ENCODE peak calls at places on chromosomes 11 and 22, in ten cellular contexts. C is Peyer's patch, V is gastrocnemius medialis, Q is cardiac muscle cell, R is PC-3, D is lower leg skin, W is fibroblast of mammary gland, P is endothelial cell, O is suprapubic skin, N is uterus. A is an unnamed sample.

GRCh38 chr22:42286205-42286604 is 15.8 kb upstream of the TCF20 start:
- DNase-seq in C (peak), Q (no peak), N (no peak), O (no peak), V (no peak), P (no peak), W (no peak), D (no peak), R (no peak), A (no peak)

GRCh38 chr22:46012881-46013281 is 35.9 kb upstream of the WNT7B start:
- DNase-seq in W (no peak), D (peak), P (no peak), Q (no peak), R (no peak), N (no peak), C (no peak), O (peak), V (no peak), A (no peak)

GRCh38 chr11:93537022-93537421 is 6.2 kb downstream of the SMCO4 start:
- DNase-seq in Q (no peak), O (no peak), W (no peak), V (peak), D (no peak), P (no peak), C (no peak), R (no peak), N (peak), A (no peak)

GRCh38 chr11:16986434-16987204 is 27.6 kb downstream of the PLEKHA7 start:
- DNase-seq in C (peak), Q (no peak), V (no peak), W (no peak), R (peak), O (no peak), P (no peak), N (peak), D (no peak), A (no peak)

GRCh38 chr22:42432020-42432596 is at the start of gene NFAM1:
- DNase-seq in D (no peak), V (peak), W (no peak), N (no peak), P (no peak), R (no peak), C (peak), O (no peak), Q (no peak), A (no peak)

GRCh38 chr11:126109941-126110731 is 47.5 kb upstream of the CDON start:
- DNase-seq in D (no peak), Q (no peak), W (peak), O (no peak), C (no peak), P (no peak), N (no peak), V (no peak), R (peak), A (no peak)

GRCh38 chr11:86938900-86939880 is 16.0 kb downstream of the FZD4 start:
- DNase-seq in N (no peak), R (peak), D (no peak), V (no peak), C (no peak), Q (peak), P (peak), O (no peak), W (peak), A (no peak)

GRCh38 chr11:48354013-48354412 is 12.3 kb downstream of the OR4C5 start:
- DNase-seq in D (no peak), C (no peak), Q (no peak), V (no peak), N (no peak), O (no peak), W (no peak), R (no peak), P (no peak), A (no peak)

GRCh38 chr11:3609416-3610265 is 32.2 kb downstream of the ART5 start:
- DNase-seq in R (peak), D (peak), C (no peak), O (no peak), V (no peak), P (peak), N (no peak), Q (peak), W (peak), A (no peak)

GRCh38 chr11:75158241-75158640 is 7.3 kb downstream of the SLCO2B1 start:
- DNase-seq in C (no peak), P (no peak), W (no peak), D (no peak), Q (no peak), O (no peak), N (no peak), V (no peak), R (no peak), A (no peak)

GRCh38 chr11:124879999-124880611 is 14.9 kb downstream of the ROBO3 start:
- DNase-seq in Q (no peak), R (no peak), D (peak), C (no peak), V (no peak), N (no peak), W (no peak), P (no peak), O (peak), A (no peak)

GRCh38 chr11:88704505-88704904 is 361.3 kb downstream of the GRM5 start:
- DNase-seq in V (no peak), R (peak), W (peak), Q (peak), D (no peak), N (no peak), C (no peak), P (no peak), O (no peak), A (no peak)

GRCh38 chr11:76805206-76805913 is 22.2 kb downstream of the TSKU start:
- DNase-seq in W (peak), N (no peak), C (no peak), D (no peak), O (peak), R (no peak), Q (no peak), P (no peak), V (no peak), A (no peak)

GRCh38 chr11:77107950-77108349 is 5.3 kb downstream of the OMP start:
- DNase-seq in O (no peak), P (no peak), Q (no peak), C (peak), W (peak), R (peak), N (peak), V (no peak), D (no peak), A (no peak)

GRCh38 chr22:25334091-25334490 is 114.7 kb downstream of the CRYBB2 start:
- DNase-seq in R (peak), V (no peak), W (peak), P (peak), N (no peak), D (no peak), Q (peak), C (peak), O (no peak), A (peak)

GRCh38 chr22:43789452-43789851 is 22.7 kb downstream of the EFCAB6 start:
- DNase-seq in V (no peak), D (no peak), W (peak), Q (no peak), R (peak), C (no peak), O (no peak), P (no peak), N (peak), A (no peak)

GRCh38 chr11:34002420-34002819 is 49.1 kb upstream of the CAPRIN1 start:
- DNase-seq in R (peak), W (no peak), P (no peak), C (no peak), N (no peak), D (no peak), O (no peak), V (no peak), Q (no peak), A (no peak)

GRCh38 chr11:65134240-65134951 is at the start of gene SYVN1:
- DNase-seq in C (peak), N (peak), D (peak), Q (peak), V (peak), R (peak), O (peak), P (peak), W (peak), A (peak)
- TF ChIP-seq CTCF in C (no peak), N (peak), D (no peak), Q (no peak), V (no peak), R (no peak), O (no peak), P (no peak), W (no peak), A (no peak)

DNA sequence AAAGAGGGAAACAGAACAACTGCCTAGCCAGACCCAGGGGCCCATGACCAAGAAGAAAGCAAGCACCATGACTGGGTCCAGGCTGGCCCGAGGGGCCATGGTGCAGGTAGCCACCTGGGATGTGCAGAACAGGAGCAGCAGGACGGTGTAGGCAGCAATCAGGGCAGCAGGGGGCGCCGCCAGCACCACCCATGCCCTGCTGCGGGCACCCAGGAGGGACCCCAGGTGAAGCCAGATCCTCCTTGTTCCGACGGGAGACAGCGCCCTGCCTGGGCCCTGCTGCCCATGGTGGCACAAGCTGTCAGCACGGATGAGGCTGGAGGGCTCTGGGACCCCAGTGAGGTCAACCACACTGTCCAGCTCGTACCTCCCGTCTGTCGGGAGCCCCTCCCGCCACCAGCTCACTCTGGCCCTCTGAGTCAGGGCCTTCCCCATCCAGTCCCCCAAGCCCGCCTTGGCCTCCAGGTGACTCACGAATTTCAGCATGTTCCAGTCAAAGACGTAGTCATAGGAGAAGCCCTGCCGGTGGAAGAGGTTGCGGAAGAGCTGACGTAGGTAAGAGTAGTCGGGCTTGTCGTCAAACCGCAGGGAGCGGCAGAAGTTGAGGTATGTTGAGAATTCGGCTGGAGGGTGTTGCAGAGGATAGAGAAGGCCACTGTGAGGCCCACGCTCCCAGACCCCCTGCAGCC is 18.8 kb downstream of the CSNK1E start:
- DNase-seq in R (peak), D (no peak), C (no peak), V (no peak), W (peak), Q (no peak), N (no peak), P (no peak), O (no peak), A (peak)
- TF ChIP-seq CTCF in R (peak), D (no peak), C (peak), V (no peak), W (peak), Q (peak), N (no peak), P (peak), O (peak), A (peak)

DNA sequence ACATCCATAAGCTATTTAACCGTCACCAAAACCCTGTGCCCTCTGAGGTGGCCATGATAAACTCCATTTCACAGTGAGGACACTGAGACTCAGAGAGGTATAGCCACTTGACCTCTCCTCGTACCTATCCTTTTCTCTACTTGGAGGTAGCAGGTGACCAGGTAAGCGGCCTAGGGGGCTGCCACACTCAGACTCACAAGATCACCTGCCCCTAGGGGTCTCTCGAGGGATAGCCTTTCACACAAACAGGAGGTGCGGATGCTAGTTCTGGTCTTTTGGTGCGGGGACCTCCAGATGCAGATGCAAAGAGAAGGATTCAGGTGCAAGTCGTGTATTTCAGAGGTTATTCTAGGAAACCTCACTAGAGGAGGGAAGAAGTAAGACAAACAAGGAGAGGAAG is 14.6 kb downstream of the MS4A18 start:
- DNase-seq in O (no peak), R (no peak), P (no peak), C (no peak), V (no peak), N (no peak), Q (no peak), D (no peak), W (no peak), A (no peak)
- TF ChIP-seq CTCF in O (no peak), R (no peak), P (peak), C (no peak), V (no peak), N (no peak), Q (no peak), D (no peak), W (no peak), A (peak)

DNA sequence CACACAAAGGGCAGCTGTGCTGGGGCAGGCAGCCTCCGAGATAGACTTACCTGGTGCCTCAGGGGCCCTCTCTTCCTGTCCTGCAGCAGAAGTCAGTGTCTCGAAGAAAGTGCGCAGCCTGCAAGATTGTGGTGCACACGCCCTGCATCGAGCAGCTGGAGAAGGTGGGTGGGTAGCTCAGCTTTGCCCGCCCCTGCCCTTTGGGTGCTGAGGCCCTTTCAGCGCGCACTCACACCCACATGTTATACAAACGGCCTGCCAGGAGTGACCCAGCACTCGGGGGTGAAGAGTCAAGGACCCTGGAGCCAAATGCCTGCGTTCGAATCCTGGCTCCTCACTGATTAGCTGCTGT is 13.6 kb upstream of the MDK start:
- DNase-seq in R (no peak), P (no peak), C (no peak), N (no peak), W (no peak), Q (no peak), O (no peak), D (no peak), V (no peak), A (no peak)
- TF ChIP-seq CTCF in R (peak), P (no peak), C (no peak), N (no peak), W (no peak), Q (no peak), O (no peak), D (no peak), V (no peak), A (no peak)

GRCh38 chr11:120179071-120179672 is 31.7 kb upstream of the OAF start:
- DNase-seq in P (no peak), N (peak), C (no peak), R (no peak), O (peak), V (no peak), D (peak), W (peak), Q (no peak), A (no peak)

GRCh38 chr11:120182790-120183491 is 27.9 kb upstream of the OAF start:
- DNase-seq in P (peak), W (peak), O (peak), C (no peak), R (peak), N (peak), V (no peak), D (peak), Q (peak), A (peak)

GRCh38 chr11:120181446-120181992 is 29.3 kb upstream of the OAF start:
- DNase-seq in Q (no peak), R (no peak), P (no peak), C (no peak), D (peak), V (no peak), O (peak), W (no peak), N (peak), A (no peak)

GRCh38 chr11:120182357-120182756 is 28.5 kb upstream of the OAF start:
- DNase-seq in Q (no peak), D (peak), R (no peak), P (no peak), O (peak), W (no peak), N (no peak), V (no peak), C (no peak), A (peak)

GRCh38 chr11:120180571-120181445 is 30.0 kb upstream of the OAF start:
- DNase-seq in P (no peak), V (no peak), Q (no peak), N (peak), W (peak), D (peak), O (peak), C (no peak), R (peak), A (no peak)
- TF ChIP-seq CTCF in P (peak), V (no peak), Q (peak), N (peak), W (peak), D (no peak), O (no peak), C (no peak), R (peak), A (no peak)

DNA sequence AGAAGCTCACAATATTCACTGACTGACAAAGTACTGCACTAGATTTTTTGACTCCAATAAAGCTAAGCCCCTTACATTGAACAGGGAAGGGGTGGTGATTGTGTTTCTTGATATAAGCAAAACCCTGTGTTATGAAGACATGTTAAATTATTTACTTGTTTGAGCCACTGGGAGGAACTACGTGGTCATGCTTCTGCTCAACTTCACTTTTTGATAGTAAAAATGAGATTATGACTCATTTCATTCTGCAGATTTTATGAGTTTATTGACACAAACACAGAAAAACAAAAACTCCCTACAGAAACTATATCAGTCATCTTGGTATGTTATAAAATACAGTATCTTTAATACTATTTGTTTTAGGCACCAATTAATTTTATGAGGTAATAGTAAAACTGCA is 124.7 kb downstream of the CADM1 start:
- DNase-seq in R (no peak), C (no peak), D (no peak), Q (no peak), N (no peak), P (no peak), W (no peak), V (no peak), O (no peak), A (no peak)
- TF ChIP-seq CTCF in R (no peak), C (no peak), D (no peak), Q (no peak), N (no peak), P (no peak), W (no peak), V (no peak), O (no peak), A (no peak)

DNA sequence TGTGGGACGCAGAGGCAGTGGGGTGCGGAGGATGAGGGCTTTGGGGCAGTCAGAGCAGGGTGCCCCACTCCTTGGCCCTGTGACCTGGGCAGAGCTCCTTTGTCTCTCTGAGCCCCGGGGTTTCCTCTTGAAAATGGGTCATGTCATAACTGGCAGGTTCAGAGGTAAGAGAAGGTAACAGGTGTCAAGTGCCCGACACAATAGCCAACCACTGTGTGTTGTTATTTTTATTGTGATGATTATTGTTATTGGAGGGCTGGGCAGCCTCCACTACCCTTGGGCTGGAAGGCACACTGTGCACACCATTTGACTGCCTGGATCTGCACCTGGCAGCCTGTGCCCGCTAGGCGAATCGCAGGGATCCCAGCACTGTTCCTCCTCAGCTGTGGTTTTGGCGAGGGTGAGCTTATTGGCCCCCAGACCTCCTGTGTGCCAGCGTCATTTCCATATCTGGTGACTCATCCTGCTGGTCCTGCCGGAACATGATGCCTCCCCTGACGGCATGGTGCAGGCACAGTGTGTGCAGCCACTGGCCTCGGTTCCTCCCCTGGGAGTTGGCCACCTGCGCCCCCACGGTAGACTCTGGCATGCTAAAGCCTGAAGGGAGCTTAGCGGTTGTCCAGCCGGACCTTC is 15.4 kb upstream of the SOX10 start:
- DNase-seq in Q (no peak), V (peak), C (no peak), D (no peak), W (peak), O (no peak), N (no peak), P (no peak), R (peak), A (no peak)
- TF ChIP-seq CTCF in Q (no peak), V (no peak), C (no peak), D (no peak), W (no peak), O (no peak), N (no peak), P (no peak), R (no peak), A (no peak)

GRCh38 chr11:69013009-69013951 is at the start of gene MRGPRF:
- DNase-seq in O (peak), N (peak), C (peak), P (peak), V (peak), W (peak), R (peak), Q (no peak), D (peak), A (no peak)
- TF ChIP-seq CTCF in O (peak), N (peak), C (peak), P (peak), V (peak), W (peak), R (peak), Q (peak), D (no peak), A (peak)

GRCh38 chr11:66488957-66489356 is 8.7 kb downstream of the DPP3 start:
- DNase-seq in C (no peak), D (no peak), Q (no peak), P (no peak), W (no peak), R (no peak), V (no peak), N (no peak), O (no peak), A (no peak)

GRCh38 chr11:66489636-66490035 is 9.4 kb downstream of the DPP3 start:
- DNase-seq in P (no peak), D (no peak), Q (no peak), O (no peak), W (no peak), N (no peak), R (no peak), C (no peak), V (no peak), A (no peak)

GRCh38 chr11:66493124-66493523 is 12.9 kb downstream of the DPP3 start:
- DNase-seq in N (no peak), W (no peak), V (no peak), C (no peak), R (no peak), Q (no peak), P (no peak), D (no peak), O (no peak), A (no peak)

GRCh38 chr11:66492161-66492865 is 12.1 kb downstream of the DPP3 start:
- DNase-seq in R (no peak), Q (no peak), N (no peak), C (no peak), V (no peak), O (no peak), W (no peak), D (no peak), P (no peak), A (no peak)

GRCh38 chr11:66491315-66491935 is 11.2 kb downstream of the DPP3 start:
- DNase-seq in V (no peak), R (no peak), D (no peak), Q (peak), C (no peak), W (no peak), P (peak), O (no peak), N (no peak), A (no peak)
- TF ChIP-seq CTCF in V (no peak), R (peak), D (no peak), Q (peak), C (peak), W (peak), P (peak), O (peak), N (no peak), A (peak)

A was measured in progenitor cell of endocrine pancreas.